ENCODE peak calls at places on chromosomes 3 and 15, in nine cellular contexts. One of them, this sample, is unnamed.

GRCh38 chr3:195100903-195101591 is 169.9 kb downstream of the XXYLT1 start:
- DNase-seq in COR-L47: no peak
- DNase-seq in HEK293T: no peak
- DNase-seq in Calu3: no peak
- DNase-seq in CD8-positive, alpha-beta memory T cell: no peak
- DNase-seq in T-helper 1 cell: no peak
- DNase-seq in esophagus squamous epithelium: no peak
- DNase-seq in endothelial cell: no peak
- DNase-seq in stimulated activated effector memory CD8-positive, alpha-beta T cell treated with anti-CD3 and anti-CD28 coated beads, Interleukin-12 subunit alpha, Interleukin-12 subunit beta, amount 100 ng/mL, for 72 hours: no peak
- DNase-seq in this sample: peak

GRCh38 chr15:99172171-99172570 is 67.3 kb downstream of the SYNM start:
- DNase-seq in COR-L47: no peak
- DNase-seq in HEK293T: no peak
- DNase-seq in CD8-positive, alpha-beta memory T cell: no peak
- DNase-seq in Calu3: no peak
- DNase-seq in stimulated activated effector memory CD8-positive, alpha-beta T cell treated with anti-CD3 and anti-CD28 coated beads, Interleukin-12 subunit alpha, Interleukin-12 subunit beta, amount 100 ng/mL, for 72 hours: peak
- DNase-seq in endothelial cell: no peak
- DNase-seq in T-helper 1 cell: no peak
- DNase-seq in esophagus squamous epithelium: no peak
- DNase-seq in this sample: no peak

GRCh38 chr15:89833966-89834365 is 19.3 kb upstream of the ANPEP start:
- DNase-seq in COR-L47: no peak
- DNase-seq in Calu3: no peak
- DNase-seq in esophagus squamous epithelium: no peak
- DNase-seq in CD8-positive, alpha-beta memory T cell: no peak
- DNase-seq in stimulated activated effector memory CD8-positive, alpha-beta T cell treated with anti-CD3 and anti-CD28 coated beads, Interleukin-12 subunit alpha, Interleukin-12 subunit beta, amount 100 ng/mL, for 72 hours: no peak
- DNase-seq in endothelial cell: no peak
- DNase-seq in T-helper 1 cell: no peak
- DNase-seq in HEK293T: no peak
- DNase-seq in this sample: no peak

GRCh38 chr3:42763023-42763422 is 10.0 kb downstream of the CCDC13 start:
- DNase-seq in CD8-positive, alpha-beta memory T cell: no peak
- DNase-seq in HEK293T: no peak
- DNase-seq in COR-L47: no peak
- DNase-seq in esophagus squamous epithelium: no peak
- DNase-seq in T-helper 1 cell: no peak
- DNase-seq in stimulated activated effector memory CD8-positive, alpha-beta T cell treated with anti-CD3 and anti-CD28 coated beads, Interleukin-12 subunit alpha, Interleukin-12 subunit beta, amount 100 ng/mL, for 72 hours: no peak
- DNase-seq in Calu3: no peak
- DNase-seq in endothelial cell: no peak
- DNase-seq in this sample: no peak

GRCh38 chr15:40108061-40108854 is 421 bp downstream of the BMF start:
- DNase-seq in stimulated activated effector memory CD8-positive, alpha-beta T cell treated with anti-CD3 and anti-CD28 coated beads, Interleukin-12 subunit alpha, Interleukin-12 subunit beta, amount 100 ng/mL, for 72 hours: no peak
- DNase-seq in Calu3: peak
- DNase-seq in COR-L47: no peak
- DNase-seq in HEK293T: no peak
- DNase-seq in CD8-positive, alpha-beta memory T cell: no peak
- DNase-seq in esophagus squamous epithelium: no peak
- DNase-seq in endothelial cell: peak
- DNase-seq in T-helper 1 cell: no peak
- DNase-seq in this sample: no peak

GRCh38 chr3:176927985-176928931 is 269.0 kb downstream of the TBL1XR1 start:
- DNase-seq in CD8-positive, alpha-beta memory T cell: no peak
- DNase-seq in endothelial cell: no peak
- DNase-seq in esophagus squamous epithelium: no peak
- DNase-seq in stimulated activated effector memory CD8-positive, alpha-beta T cell treated with anti-CD3 and anti-CD28 coated beads, Interleukin-12 subunit alpha, Interleukin-12 subunit beta, amount 100 ng/mL, for 72 hours: no peak
- DNase-seq in T-helper 1 cell: no peak
- DNase-seq in COR-L47: no peak
- DNase-seq in HEK293T: no peak
- DNase-seq in Calu3: no peak
- DNase-seq in this sample: no peak

GRCh38 chr3:185916042-185916833 is 21.6 kb downstream of the TRA2B start:
- DNase-seq in endothelial cell: no peak
- DNase-seq in T-helper 1 cell: no peak
- DNase-seq in stimulated activated effector memory CD8-positive, alpha-beta T cell treated with anti-CD3 and anti-CD28 coated beads, Interleukin-12 subunit alpha, Interleukin-12 subunit beta, amount 100 ng/mL, for 72 hours: no peak
- DNase-seq in COR-L47: no peak
- DNase-seq in Calu3: no peak
- DNase-seq in esophagus squamous epithelium: no peak
- DNase-seq in CD8-positive, alpha-beta memory T cell: no peak
- DNase-seq in HEK293T: no peak
- DNase-seq in this sample: no peak

GRCh38 chr3:158097571-158098553 is 8.4 kb downstream of the SHOX2 start:
- DNase-seq in HEK293T: no peak
- DNase-seq in esophagus squamous epithelium: no peak
- DNase-seq in CD8-positive, alpha-beta memory T cell: peak
- DNase-seq in T-helper 1 cell: peak
- DNase-seq in endothelial cell: peak
- DNase-seq in Calu3: peak
- DNase-seq in stimulated activated effector memory CD8-positive, alpha-beta T cell treated with anti-CD3 and anti-CD28 coated beads, Interleukin-12 subunit alpha, Interleukin-12 subunit beta, amount 100 ng/mL, for 72 hours: peak
- DNase-seq in COR-L47: peak
- DNase-seq in this sample: peak

GRCh38 chr3:52039426-52039825 is 16.9 kb downstream of the DUSP7 start:
- DNase-seq in esophagus squamous epithelium: no peak
- DNase-seq in HEK293T: no peak
- DNase-seq in stimulated activated effector memory CD8-positive, alpha-beta T cell treated with anti-CD3 and anti-CD28 coated beads, Interleukin-12 subunit alpha, Interleukin-12 subunit beta, amount 100 ng/mL, for 72 hours: no peak
- DNase-seq in CD8-positive, alpha-beta memory T cell: no peak
- DNase-seq in Calu3: no peak
- DNase-seq in T-helper 1 cell: no peak
- DNase-seq in COR-L47: no peak
- DNase-seq in endothelial cell: no peak
- DNase-seq in this sample: no peak

GRCh38 chr15:42226648-42227047 is 18.5 kb upstream of the VPS39 start:
- DNase-seq in T-helper 1 cell: no peak
- DNase-seq in CD8-positive, alpha-beta memory T cell: no peak
- DNase-seq in stimulated activated effector memory CD8-positive, alpha-beta T cell treated with anti-CD3 and anti-CD28 coated beads, Interleukin-12 subunit alpha, Interleukin-12 subunit beta, amount 100 ng/mL, for 72 hours: no peak
- DNase-seq in HEK293T: no peak
- DNase-seq in endothelial cell: no peak
- DNase-seq in Calu3: no peak
- DNase-seq in COR-L47: no peak
- DNase-seq in esophagus squamous epithelium: no peak
- DNase-seq in this sample: no peak

GRCh38 chr15:47432831-47433230 is 284.5 kb upstream of the SEMA6D start:
- DNase-seq in endothelial cell: no peak
- DNase-seq in CD8-positive, alpha-beta memory T cell: no peak
- DNase-seq in Calu3: no peak
- DNase-seq in stimulated activated effector memory CD8-positive, alpha-beta T cell treated with anti-CD3 and anti-CD28 coated beads, Interleukin-12 subunit alpha, Interleukin-12 subunit beta, amount 100 ng/mL, for 72 hours: no peak
- DNase-seq in HEK293T: no peak
- DNase-seq in COR-L47: no peak
- DNase-seq in esophagus squamous epithelium: no peak
- DNase-seq in T-helper 1 cell: no peak
- DNase-seq in this sample: no peak

GRCh38 chr3:71031914-71032521 is 551.5 kb downstream of the FOXP1 start:
- DNase-seq in HEK293T: no peak
- DNase-seq in endothelial cell: no peak
- DNase-seq in esophagus squamous epithelium: no peak
- DNase-seq in CD8-positive, alpha-beta memory T cell: no peak
- DNase-seq in Calu3: no peak
- DNase-seq in COR-L47: no peak
- DNase-seq in stimulated activated effector memory CD8-positive, alpha-beta T cell treated with anti-CD3 and anti-CD28 coated beads, Interleukin-12 subunit alpha, Interleukin-12 subunit beta, amount 100 ng/mL, for 72 hours: no peak
- DNase-seq in T-helper 1 cell: no peak
- DNase-seq in this sample: no peak

GRCh38 chr3:129441782-129442181 is 1.8 kb downstream of the IFT122 start:
- DNase-seq in endothelial cell: no peak
- DNase-seq in stimulated activated effector memory CD8-positive, alpha-beta T cell treated with anti-CD3 and anti-CD28 coated beads, Interleukin-12 subunit alpha, Interleukin-12 subunit beta, amount 100 ng/mL, for 72 hours: no peak
- DNase-seq in CD8-positive, alpha-beta memory T cell: no peak
- DNase-seq in COR-L47: peak
- DNase-seq in HEK293T: no peak
- DNase-seq in T-helper 1 cell: no peak
- DNase-seq in esophagus squamous epithelium: no peak
- DNase-seq in Calu3: no peak
- DNase-seq in this sample: no peak

GRCh38 chr15:90400759-90401314 is 12.8 kb downstream of the IQGAP1 start:
- DNase-seq in stimulated activated effector memory CD8-positive, alpha-beta T cell treated with anti-CD3 and anti-CD28 coated beads, Interleukin-12 subunit alpha, Interleukin-12 subunit beta, amount 100 ng/mL, for 72 hours: peak
- DNase-seq in endothelial cell: peak
- DNase-seq in Calu3: peak
- DNase-seq in CD8-positive, alpha-beta memory T cell: peak
- DNase-seq in T-helper 1 cell: peak
- DNase-seq in COR-L47: peak
- DNase-seq in esophagus squamous epithelium: peak
- DNase-seq in HEK293T: peak
- DNase-seq in this sample: peak

GRCh38 chr15:46111730-46112129 is 476.9 kb downstream of the SQOR start:
- DNase-seq in HEK293T: no peak
- DNase-seq in COR-L47: no peak
- DNase-seq in stimulated activated effector memory CD8-positive, alpha-beta T cell treated with anti-CD3 and anti-CD28 coated beads, Interleukin-12 subunit alpha, Interleukin-12 subunit beta, amount 100 ng/mL, for 72 hours: no peak
- DNase-seq in Calu3: peak
- DNase-seq in T-helper 1 cell: no peak
- DNase-seq in endothelial cell: no peak
- DNase-seq in CD8-positive, alpha-beta memory T cell: no peak
- DNase-seq in esophagus squamous epithelium: no peak
- DNase-seq in this sample: no peak

GRCh38 chr15:31327674-31328424 is 1.2 kb downstream of the KLF13 start:
- DNase-seq in CD8-positive, alpha-beta memory T cell: peak
- DNase-seq in T-helper 1 cell: peak
- DNase-seq in HEK293T: peak
- DNase-seq in stimulated activated effector memory CD8-positive, alpha-beta T cell treated with anti-CD3 and anti-CD28 coated beads, Interleukin-12 subunit alpha, Interleukin-12 subunit beta, amount 100 ng/mL, for 72 hours: peak
- DNase-seq in endothelial cell: peak
- DNase-seq in Calu3: peak
- DNase-seq in esophagus squamous epithelium: no peak
- DNase-seq in COR-L47: peak
- DNase-seq in this sample: peak

GRCh38 chr3:167811071-167811470 is 75.5 kb downstream of the SERPINI1 start:
- DNase-seq in COR-L47: no peak
- DNase-seq in Calu3: no peak
- DNase-seq in T-helper 1 cell: no peak
- DNase-seq in endothelial cell: no peak
- DNase-seq in CD8-positive, alpha-beta memory T cell: no peak
- DNase-seq in HEK293T: no peak
- DNase-seq in esophagus squamous epithelium: no peak
- DNase-seq in stimulated activated effector memory CD8-positive, alpha-beta T cell treated with anti-CD3 and anti-CD28 coated beads, Interleukin-12 subunit alpha, Interleukin-12 subunit beta, amount 100 ng/mL, for 72 hours: no peak
- DNase-seq in this sample: no peak

GRCh38 chr3:47475570-47476329 is at the start of gene SCAP:
- DNase-seq in esophagus squamous epithelium: peak
- DNase-seq in Calu3: peak
- DNase-seq in endothelial cell: peak
- DNase-seq in COR-L47: peak
- DNase-seq in CD8-positive, alpha-beta memory T cell: peak
- DNase-seq in stimulated activated effector memory CD8-positive, alpha-beta T cell treated with anti-CD3 and anti-CD28 coated beads, Interleukin-12 subunit alpha, Interleukin-12 subunit beta, amount 100 ng/mL, for 72 hours: peak
- DNase-seq in HEK293T: peak
- DNase-seq in T-helper 1 cell: peak
- DNase-seq in this sample: peak

GRCh38 chr3:187870360-187871203 is 125.3 kb upstream of the BCL6 start:
- DNase-seq in HEK293T: no peak
- DNase-seq in endothelial cell: no peak
- DNase-seq in T-helper 1 cell: no peak
- DNase-seq in COR-L47: no peak
- DNase-seq in stimulated activated effector memory CD8-positive, alpha-beta T cell treated with anti-CD3 and anti-CD28 coated beads, Interleukin-12 subunit alpha, Interleukin-12 subunit beta, amount 100 ng/mL, for 72 hours: no peak
- DNase-seq in Calu3: no peak
- DNase-seq in esophagus squamous epithelium: no peak
- DNase-seq in CD8-positive, alpha-beta memory T cell: no peak
- DNase-seq in this sample: no peak

GRCh38 chr3:151971814-151972579 is 98.6 kb downstream of the SUCNR1 start:
- DNase-seq in stimulated activated effector memory CD8-positive, alpha-beta T cell treated with anti-CD3 and anti-CD28 coated beads, Interleukin-12 subunit alpha, Interleukin-12 subunit beta, amount 100 ng/mL, for 72 hours: no peak
- DNase-seq in COR-L47: peak
- DNase-seq in HEK293T: no peak
- DNase-seq in CD8-positive, alpha-beta memory T cell: no peak
- DNase-seq in T-helper 1 cell: no peak
- DNase-seq in endothelial cell: no peak
- DNase-seq in esophagus squamous epithelium: no peak
- DNase-seq in Calu3: no peak
- DNase-seq in this sample: no peak

GRCh38 chr3:112111785-112112402 is 21.2 kb downstream of the GCSAM start:
- DNase-seq in COR-L47: peak
- DNase-seq in HEK293T: peak
- DNase-seq in endothelial cell: peak
- DNase-seq in esophagus squamous epithelium: peak
- DNase-seq in T-helper 1 cell: peak
- DNase-seq in stimulated activated effector memory CD8-positive, alpha-beta T cell treated with anti-CD3 and anti-CD28 coated beads, Interleukin-12 subunit alpha, Interleukin-12 subunit beta, amount 100 ng/mL, for 72 hours: peak
- DNase-seq in Calu3: peak
- DNase-seq in CD8-positive, alpha-beta memory T cell: peak
- DNase-seq in this sample: peak

GRCh38 chr15:61527836-61528589 is 298.9 kb upstream of the RORA start:
- DNase-seq in COR-L47: no peak
- DNase-seq in endothelial cell: no peak
- DNase-seq in Calu3: no peak
- DNase-seq in CD8-positive, alpha-beta memory T cell: no peak
- DNase-seq in stimulated activated effector memory CD8-positive, alpha-beta T cell treated with anti-CD3 and anti-CD28 coated beads, Interleukin-12 subunit alpha, Interleukin-12 subunit beta, amount 100 ng/mL, for 72 hours: no peak
- DNase-seq in esophagus squamous epithelium: no peak
- DNase-seq in HEK293T: no peak
- DNase-seq in T-helper 1 cell: no peak
- DNase-seq in this sample: no peak

GRCh38 chr3:136838641-136839555 is 20.0 kb downstream of the SLC35G2 start:
- DNase-seq in T-helper 1 cell: no peak
- DNase-seq in COR-L47: no peak
- DNase-seq in CD8-positive, alpha-beta memory T cell: no peak
- DNase-seq in Calu3: no peak
- DNase-seq in esophagus squamous epithelium: no peak
- DNase-seq in endothelial cell: no peak
- DNase-seq in stimulated activated effector memory CD8-positive, alpha-beta T cell treated with anti-CD3 and anti-CD28 coated beads, Interleukin-12 subunit alpha, Interleukin-12 subunit beta, amount 100 ng/mL, for 72 hours: no peak
- DNase-seq in HEK293T: no peak
- DNase-seq in this sample: no peak

GRCh38 chr15:41794081-41794480 is 19.8 kb downstream of the MAPKBP1 start:
- DNase-seq in stimulated activated effector memory CD8-positive, alpha-beta T cell treated with anti-CD3 and anti-CD28 coated beads, Interleukin-12 subunit alpha, Interleukin-12 subunit beta, amount 100 ng/mL, for 72 hours: no peak
- DNase-seq in T-helper 1 cell: no peak
- DNase-seq in Calu3: no peak
- DNase-seq in CD8-positive, alpha-beta memory T cell: no peak
- DNase-seq in COR-L47: no peak
- DNase-seq in esophagus squamous epithelium: no peak
- DNase-seq in endothelial cell: no peak
- DNase-seq in HEK293T: no peak
- DNase-seq in this sample: no peak

GRCh38 chr15:31372635-31373091 is 46.0 kb downstream of the KLF13 start:
- DNase-seq in CD8-positive, alpha-beta memory T cell: no peak
- DNase-seq in Calu3: no peak
- DNase-seq in endothelial cell: peak
- DNase-seq in T-helper 1 cell: no peak
- DNase-seq in esophagus squamous epithelium: no peak
- DNase-seq in HEK293T: no peak
- DNase-seq in stimulated activated effector memory CD8-positive, alpha-beta T cell treated with anti-CD3 and anti-CD28 coated beads, Interleukin-12 subunit alpha, Interleukin-12 subunit beta, amount 100 ng/mL, for 72 hours: no peak
- DNase-seq in COR-L47: no peak
- DNase-seq in this sample: no peak

GRCh38 chr15:77624868-77625267 is 7.8 kb downstream of the LINGO1 start:
- DNase-seq in esophagus squamous epithelium: no peak
- DNase-seq in HEK293T: no peak
- DNase-seq in T-helper 1 cell: no peak
- DNase-seq in Calu3: no peak
- DNase-seq in stimulated activated effector memory CD8-positive, alpha-beta T cell treated with anti-CD3 and anti-CD28 coated beads, Interleukin-12 subunit alpha, Interleukin-12 subunit beta, amount 100 ng/mL, for 72 hours: no peak
- DNase-seq in endothelial cell: no peak
- DNase-seq in CD8-positive, alpha-beta memory T cell: no peak
- DNase-seq in COR-L47: peak
- DNase-seq in this sample: no peak

GRCh38 chr3:46910166-46910760 is 32.7 kb downstream of the PTH1R start:
- DNase-seq in T-helper 1 cell: no peak
- DNase-seq in esophagus squamous epithelium: no peak
- DNase-seq in stimulated activated effector memory CD8-positive, alpha-beta T cell treated with anti-CD3 and anti-CD28 coated beads, Interleukin-12 subunit alpha, Interleukin-12 subunit beta, amount 100 ng/mL, for 72 hours: no peak
- DNase-seq in COR-L47: no peak
- DNase-seq in endothelial cell: no peak
- DNase-seq in Calu3: no peak
- DNase-seq in CD8-positive, alpha-beta memory T cell: no peak
- DNase-seq in HEK293T: no peak
- DNase-seq in this sample: no peak

GRCh38 chr15:81767076-81767475 is 278.7 kb downstream of the MEX3B start:
- DNase-seq in CD8-positive, alpha-beta memory T cell: no peak
- DNase-seq in Calu3: no peak
- DNase-seq in endothelial cell: no peak
- DNase-seq in esophagus squamous epithelium: no peak
- DNase-seq in T-helper 1 cell: no peak
- DNase-seq in COR-L47: no peak
- DNase-seq in stimulated activated effector memory CD8-positive, alpha-beta T cell treated with anti-CD3 and anti-CD28 coated beads, Interleukin-12 subunit alpha, Interleukin-12 subunit beta, amount 100 ng/mL, for 72 hours: no peak
- DNase-seq in HEK293T: no peak
- DNase-seq in this sample: no peak

GRCh38 chr3:56988458-56988857 is 72.0 kb upstream of the SPATA12 start:
- DNase-seq in HEK293T: no peak
- DNase-seq in CD8-positive, alpha-beta memory T cell: no peak
- DNase-seq in stimulated activated effector memory CD8-positive, alpha-beta T cell treated with anti-CD3 and anti-CD28 coated beads, Interleukin-12 subunit alpha, Interleukin-12 subunit beta, amount 100 ng/mL, for 72 hours: no peak
- DNase-seq in esophagus squamous epithelium: no peak
- DNase-seq in endothelial cell: no peak
- DNase-seq in COR-L47: no peak
- DNase-seq in T-helper 1 cell: no peak
- DNase-seq in Calu3: no peak
- DNase-seq in this sample: no peak

GRCh38 chr3:195094211-195094921 is 176.6 kb downstream of the XXYLT1 start:
- DNase-seq in COR-L47: no peak
- DNase-seq in T-helper 1 cell: no peak
- DNase-seq in HEK293T: no peak
- DNase-seq in CD8-positive, alpha-beta memory T cell: no peak
- DNase-seq in Calu3: no peak
- DNase-seq in stimulated activated effector memory CD8-positive, alpha-beta T cell treated with anti-CD3 and anti-CD28 coated beads, Interleukin-12 subunit alpha, Interleukin-12 subunit beta, amount 100 ng/mL, for 72 hours: no peak
- DNase-seq in endothelial cell: no peak
- DNase-seq in esophagus squamous epithelium: no peak
- DNase-seq in this sample: peak

GRCh38 chr15:72341361-72341760 is 21.4 kb upstream of the CELF6 start:
- DNase-seq in T-helper 1 cell: no peak
- DNase-seq in stimulated activated effector memory CD8-positive, alpha-beta T cell treated with anti-CD3 and anti-CD28 coated beads, Interleukin-12 subunit alpha, Interleukin-12 subunit beta, amount 100 ng/mL, for 72 hours: no peak
- DNase-seq in HEK293T: peak
- DNase-seq in Calu3: peak
- DNase-seq in CD8-positive, alpha-beta memory T cell: no peak
- DNase-seq in COR-L47: peak
- DNase-seq in endothelial cell: peak
- DNase-seq in esophagus squamous epithelium: no peak
- DNase-seq in this sample: no peak

This sample was measured in natural killer cell treated with Interleukin-12 subunit alpha and Interleukin-12 subunit beta and Interleukin-15 and Interleukin-18, amount 100 ng/mL, for 72 hours.